ENCODE peak calls at places on chromosomes 1 and 21, in seven cellular contexts. E is SK-N-SH; L is PC-3; M is A673; X is brain microvascular endothelial cell; R is CD8-positive, alpha-beta T cell; J is ascending aorta. B is an unnamed sample. For H3K27me3, the result is how much of the 10 kb centered on the place peaks cover.

GRCh38 chr1:61183471-61184034 is 101.2 kb downstream of the NFIA start:
- DNase-seq in E (no peak), L (no peak), M (no peak), X (peak), R (no peak), J (peak), B (no peak)

GRCh38 chr1:229094476-229095311 is 176.2 kb upstream of the RAB4A start:
- DNase-seq in E (no peak), L (peak), M (peak), X (peak), R (no peak), J (peak), B (no peak)

GRCh38 chr1:167173516-167174184 is 47.0 kb upstream of the POU2F1 start:
- DNase-seq in E (no peak), L (peak), M (peak), X (peak), R (no peak), J (no peak), B (no peak)

GRCh38 chr1:149843302-149844041 is 55.9 kb upstream of the BOLA1 start:
- DNase-seq in E (no peak), L (peak), M (peak), X (no peak), R (no peak), J (no peak), B (no peak)

GRCh38 chr1:2049517-2050481 is at the start of gene PRKCZ:
- DNase-seq in E (peak), L (peak), M (peak), X (no peak), R (peak), J (peak), B (no peak)

GRCh38 chr1:230709619-230710542 is 4.0 kb downstream of the AGT start:
- DNase-seq in E (no peak), L (no peak), M (no peak), X (no peak), R (no peak), J (no peak), B (no peak)

GRCh38 chr1:157142765-157143423 is 4.7 kb upstream of the ETV3 start:
- DNase-seq in E (no peak), L (peak), M (no peak), X (no peak), R (no peak), J (no peak), B (no peak)

GRCh38 chr1:186326009-186326408 is 49.0 kb downstream of the TPR start:
- DNase-seq in E (no peak), L (no peak), M (no peak), X (no peak), R (no peak), J (no peak), B (no peak)

GRCh38 chr1:207825719-207826556 is 74.1 kb downstream of the CD46 start:
- DNase-seq in E (no peak), L (peak), M (no peak), X (peak), R (peak), J (peak), B (no peak)

GRCh38 chr1:7424352-7424890 is 346.7 kb upstream of the VAMP3 start:
- DNase-seq in E (no peak), L (no peak), M (no peak), X (peak), R (no peak), J (peak), B (no peak)

GRCh38 chr1:119752592-119752991 is 16.1 kb downstream of the HMGCS2 start:
- DNase-seq in E (no peak), L (no peak), M (no peak), X (no peak), R (no peak), J (no peak), B (no peak)

GRCh38 chr1:202584707-202585590 is 125.3 kb downstream of the SYT2 start:
- DNase-seq in E (no peak), L (no peak), M (no peak), X (no peak), R (no peak), J (no peak), B (no peak)

GRCh38 chr1:191669629-191670028 is 488.6 kb upstream of the RGS18 start:
- DNase-seq in E (no peak), L (peak), M (no peak), X (no peak), R (no peak), J (no peak), B (no peak)

GRCh38 chr1:163912491-163912890 is 590.7 kb downstream of the NUF2 start:
- DNase-seq in E (no peak), L (no peak), M (no peak), X (no peak), R (no peak), J (no peak), B (no peak)

GRCh38 chr21:45404726-45405270 is at the start of gene COL18A1:
- DNase-seq in E (peak), L (peak), M (peak), X (no peak), R (peak), J (peak), B (no peak)

GRCh38 chr1:227317541-227318002 is 720 bp downstream of the CDC42BPA start:
- DNase-seq in E (peak), L (peak), M (peak), X (peak), R (no peak), J (peak), B (peak)

GRCh38 chr1:164858233-164858632 is 299.2 kb downstream of the PBX1 start:
- DNase-seq in E (no peak), L (no peak), M (peak), X (no peak), R (no peak), J (no peak), B (no peak)

GRCh38 chr1:12547586-12548225 is 70.3 kb downstream of the DHRS3 start:
- DNase-seq in E (no peak), L (no peak), M (no peak), X (no peak), R (no peak), J (no peak), B (no peak)

GRCh38 chr1:200699871-200700270 is 30.2 kb upstream of the DDX59 start:
- DNase-seq in E (no peak), L (no peak), M (peak), X (no peak), R (no peak), J (no peak), B (no peak)

GRCh38 chr1:100921110-100921706 is 25.3 kb downstream of the SLC30A7 start:
- DNase-seq in E (peak), L (peak), M (peak), X (peak), R (no peak), J (no peak), B (no peak)

GRCh38 chr1:116824631-116825399 is 70.6 kb downstream of the CD2 start:
- DNase-seq in E (peak), L (no peak), M (peak), X (no peak), R (no peak), J (no peak), B (no peak)

GRCh38 chr1:25691211-25691610 is 74.6 kb downstream of the MAN1C1 start:
- DNase-seq in E (no peak), L (no peak), M (no peak), X (no peak), R (no peak), J (no peak), B (no peak)

GRCh38 chr1:162709870-162710269 is 77.6 kb downstream of the DDR2 start:
- DNase-seq in E (no peak), L (peak), M (no peak), X (no peak), R (no peak), J (no peak), B (no peak)

GRCh38 chr1:223720987-223721591 is 8.8 kb downstream of the CAPN2 start:
- DNase-seq in E (no peak), L (peak), M (no peak), X (peak), R (no peak), J (no peak), B (no peak)

GRCh38 chr1:227894306-227894721 is 53.4 kb downstream of the WNT9A start:
- DNase-seq in E (no peak), L (no peak), M (no peak), X (no peak), R (peak), J (peak), B (peak)

GRCh38 chr1:14513084-14513483 is 85.4 kb upstream of the KAZN start:
- DNase-seq in E (no peak), L (no peak), M (no peak), X (no peak), R (no peak), J (no peak), B (no peak)

GRCh38 chr1:103197266-103197665 is 88.9 kb upstream of the COL11A1 start:
- DNase-seq in E (no peak), L (no peak), M (peak), X (peak), R (no peak), J (no peak), B (no peak)

GRCh38 chr21:38351176-38351959 is 94.6 kb downstream of the KCNJ15 start:
- DNase-seq in E (no peak), L (no peak), M (no peak), X (no peak), R (no peak), J (no peak), B (no peak)

GRCh38 chr1:10901091-10901893 is 104.8 kb upstream of the CASZ1 start:
- DNase-seq in E (peak), L (peak), M (peak), X (no peak), R (no peak), J (no peak), B (no peak)

GRCh38 chr1:174769961-174770549 is 229.7 kb upstream of the CACYBP start:
- DNase-seq in E (peak), L (peak), M (peak), X (peak), R (no peak), J (no peak), B (no peak)

GRCh38 chr21:44539031-44539430 is 964 bp downstream of the KRTAP10-1 start:
- DNase-seq in E (no peak), L (no peak), M (no peak), X (no peak), R (peak), J (no peak), B (peak)

GRCh38 chr21:16588433-16588860 is 858.7 kb downstream of the USP25 start:
- DNase-seq in E (peak), L (peak), M (peak), X (peak), R (no peak), J (peak), B (peak)

GRCh38 chr1:224852901-224853568 is 76.4 kb upstream of the DNAH14 start:
- DNase-seq in E (peak), L (peak), M (peak), X (peak), R (no peak), J (no peak), B (no peak)

GRCh38 chr1:12143631-12144155 is 23.1 kb upstream of the TNFRSF1B start:
- DNase-seq in E (no peak), L (peak), M (no peak), X (peak), R (no peak), J (peak), B (peak)

DNA sequence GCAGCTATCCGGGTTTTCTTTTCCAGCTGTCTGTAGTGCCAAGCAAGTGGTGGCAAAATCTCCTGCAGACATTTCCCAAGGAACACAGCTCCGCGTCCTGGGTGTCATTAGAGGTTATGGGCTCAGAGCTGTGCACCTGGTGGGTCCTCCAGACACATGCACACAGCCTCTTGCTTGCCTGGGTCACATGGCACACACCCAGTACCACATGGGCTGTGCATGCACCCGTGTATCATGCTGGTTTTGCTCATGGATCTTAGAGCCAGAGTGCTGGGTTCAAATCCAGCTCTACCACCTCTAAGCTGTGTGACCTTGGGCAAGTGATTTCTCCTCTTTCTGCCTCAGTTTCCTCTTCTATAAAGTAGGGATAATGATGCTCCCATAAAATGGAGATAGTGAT is 61.7 kb downstream of the ALPL start:
- DNase-seq in E (no peak), L (no peak), M (no peak), X (no peak), R (no peak), J (no peak), B (no peak)
- H3K27me3 ChIP-seq in E (under half), L (under half), M (under half), X (under half), R (under half), J (under half), B (under half)

GRCh38 chr1:217528271-217528670 is 102.6 kb downstream of the GPATCH2 start:
- DNase-seq in E (no peak), L (peak), M (no peak), X (peak), R (no peak), J (no peak), B (no peak)
- H3K4me3 ChIP-seq in E (no peak), L (no peak), M (no peak), X (no peak), R (no peak), J (no peak), B (no peak)

DNA sequence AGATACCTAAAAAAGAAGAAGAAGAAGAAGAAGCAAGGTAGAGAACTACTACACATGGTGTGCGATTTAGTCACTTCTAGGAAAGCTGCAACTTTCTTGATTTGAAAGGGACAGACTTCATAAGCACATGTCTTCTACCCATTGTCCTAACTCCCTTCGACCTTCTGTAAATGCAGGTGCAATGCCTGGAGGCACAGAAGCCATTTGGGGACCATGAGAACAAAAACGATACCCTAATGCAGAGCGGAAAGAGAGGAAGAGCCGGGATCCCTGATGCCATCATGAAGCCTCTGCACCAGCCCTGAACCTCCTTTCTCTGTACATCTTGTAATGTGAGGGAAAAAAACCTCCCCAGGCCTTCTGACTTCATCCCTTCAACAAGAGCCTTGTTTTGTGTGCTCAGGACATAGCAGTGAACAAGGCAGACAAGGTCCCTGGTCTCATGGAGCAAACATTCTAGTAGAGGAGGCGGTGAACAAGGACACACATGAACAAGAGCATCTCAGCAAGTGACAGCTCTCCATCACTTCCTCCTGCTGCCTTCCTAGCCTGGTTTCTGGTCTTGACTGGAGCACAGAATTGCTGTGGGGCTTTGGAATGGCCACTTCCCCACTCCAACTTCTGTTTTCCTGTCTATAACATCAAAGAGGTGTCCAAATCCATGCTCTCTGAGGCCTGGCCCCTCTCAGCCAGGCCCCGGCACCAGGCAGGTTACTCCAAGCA is 5.5 kb upstream of the LAPTM5 start:
- DNase-seq in E (no peak), L (no peak), M (no peak), X (no peak), R (no peak), J (no peak), B (no peak)
- H3K27ac ChIP-seq in E (no peak), L (no peak), M (no peak), X (no peak), R (no peak), J (peak), B (peak)

GRCh38 chr1:234134878-234135277 is 230.4 kb downstream of the SLC35F3 start:
- DNase-seq in E (no peak), L (no peak), M (no peak), X (no peak), R (no peak), J (no peak), B (no peak)

GRCh38 chr1:234136073-234136472 is 231.6 kb downstream of the SLC35F3 start:
- DNase-seq in E (no peak), L (no peak), M (no peak), X (no peak), R (no peak), J (no peak), B (no peak)

GRCh38 chr1:234135501-234135900 is 231.0 kb downstream of the SLC35F3 start:
- DNase-seq in E (no peak), L (no peak), M (no peak), X (no peak), R (no peak), J (no peak), B (no peak)

GRCh38 chr1:234132799-234133198 is 228.3 kb downstream of the SLC35F3 start:
- DNase-seq in E (no peak), L (peak), M (no peak), X (no peak), R (no peak), J (no peak), B (no peak)
- H3K27me3 ChIP-seq in E (under half), L (under half), M (under half), X (under half), R (under half), J (under half), B (under half)